ENCODE peak calls at places on chromosomes 1 and 21, in nine cellular contexts. L is H7, V is SK-N-SH, A is PC-9, P is mesenchymal stem cell, T is mammary epithelial cell, X is mucosa of descending colon, G is lower lobe of right lung, J is MG63. C is an unnamed sample.
A peak's percentile ranks its signal among the peaks of the same experiment; 100 is the strongest.

GRCh38 chr1:10833630-10834557 is 37.4 kb upstream of the CASZ1 start:
- DNase-seq in T (peak; percentile 26), P (no peak), A (no peak), V (no peak), J (no peak), L (no peak), G (no peak), X (no peak), C (no peak)

GRCh38 chr1:63087966-63088365 is 234.4 kb upstream of the FOXD3 start:
- DNase-seq in G (no peak), J (peak; percentile 21), A (no peak), T (no peak), X (no peak), L (peak; percentile 39), P (no peak), V (peak; percentile 71), C (no peak)

GRCh38 chr1:84300991-84301758 is at the start of gene SAMD13:
- DNase-seq in T (peak; percentile 53), A (peak; percentile 26), G (peak; percentile 55), V (peak; percentile 51), P (peak; percentile 66), J (peak; percentile 27), L (no peak), X (peak; percentile 36), C (peak; percentile 50)

GRCh38 chr21:14058566-14058965 is 152.2 kb downstream of the LIPI start:
- DNase-seq in A (no peak), G (peak; percentile 38), T (no peak), J (no peak), X (no peak), L (no peak), V (no peak), P (no peak), C (no peak)

GRCh38 chr1:110674337-110675059 is at the start of gene KCNA3:
- DNase-seq in J (peak; percentile 37), G (peak; percentile 80), P (no peak), L (peak; percentile 93), T (no peak), A (no peak), X (peak; percentile 66), V (peak; percentile 89), C (peak; percentile 21)

GRCh38 chr1:93652335-93652949 is 29.2 kb downstream of the BCAR3 start:
- DNase-seq in G (no peak), X (no peak), V (no peak), P (no peak), A (no peak), L (no peak), T (no peak), J (no peak), C (no peak)

GRCh38 chr1:227893696-227894305 is 53.9 kb downstream of the WNT9A start:
- DNase-seq in L (no peak), P (no peak), G (no peak), X (no peak), T (peak; percentile 60), V (no peak), J (no peak), A (peak; percentile 87), C (peak; percentile 38)

GRCh38 chr21:34602061-34602460 is 12.9 kb downstream of the RCAN1 start:
- DNase-seq in G (no peak), T (no peak), P (no peak), V (no peak), L (no peak), J (no peak), X (no peak), A (no peak), C (no peak)

GRCh38 chr1:184113251-184113650 is 61.7 kb downstream of the TSEN15 start:
- DNase-seq in X (no peak), T (no peak), A (no peak), J (no peak), L (no peak), G (no peak), V (no peak), P (peak; percentile 45), C (no peak)

GRCh38 chr1:244964112-244964971 is 100.0 kb upstream of the HNRNPU start:
- DNase-seq in G (no peak), P (peak; percentile 90), V (peak; percentile 56), A (peak; percentile 49), X (peak; percentile 47), J (peak; percentile 71), L (no peak), T (peak; percentile 30), C (no peak)

GRCh38 chr1:78673120-78673519 is 23.5 kb downstream of the IFI44 start:
- DNase-seq in J (no peak), A (no peak), X (no peak), V (no peak), L (no peak), G (no peak), P (no peak), T (no peak), C (no peak)

GRCh38 chr1:23555949-23556640 is 3.2 kb downstream of the ID3 start:
- DNase-seq in G (no peak), V (no peak), J (peak; percentile 67), A (peak; percentile 47), P (peak; percentile 93), T (peak; percentile 89), L (peak; percentile 85), X (peak; percentile 49), C (peak; percentile 37)

GRCh38 chr1:1232801-1233566 is 947 bp downstream of the B3GALT6 start:
- DNase-seq in V (no peak), L (peak; percentile 68), J (no peak), P (no peak), X (no peak), T (no peak), A (no peak), G (peak; percentile 60), C (no peak)

GRCh38 chr1:42117214-42117613 is 36.0 kb upstream of the GUCA2B start:
- DNase-seq in P (no peak), T (no peak), X (no peak), G (no peak), J (no peak), A (no peak), L (no peak), V (no peak), C (no peak)

GRCh38 chr1:40143891-40144575 is 17.2 kb upstream of the RLF start:
- DNase-seq in X (peak; percentile 31), J (peak; percentile 23), G (no peak), A (peak; percentile 67), V (peak; percentile 60), T (peak; percentile 66), L (peak; percentile 67), P (peak; percentile 72), C (no peak)

GRCh38 chr1:2135866-2136265 is 58.7 kb downstream of the FAAP20 start:
- DNase-seq in L (no peak), A (no peak), T (no peak), V (no peak), P (no peak), G (peak; percentile 52), J (no peak), X (peak; percentile 34), C (no peak)

GRCh38 chr1:16006552-16007485 is 2.8 kb downstream of the SRARP start:
- DNase-seq in A (peak; percentile 40), J (no peak), T (peak; percentile 83), G (peak; percentile 15), V (no peak), L (peak; percentile 56), X (peak; percentile 12), P (no peak), C (no peak)

GRCh38 chr1:43274125-43274803 is 4.5 kb downstream of the TMEM125 start:
- DNase-seq in L (no peak), J (peak; percentile 70), P (peak; percentile 20), A (peak; percentile 31), T (peak; percentile 55), X (peak; percentile 46), V (no peak), G (no peak), C (no peak)

DNA sequence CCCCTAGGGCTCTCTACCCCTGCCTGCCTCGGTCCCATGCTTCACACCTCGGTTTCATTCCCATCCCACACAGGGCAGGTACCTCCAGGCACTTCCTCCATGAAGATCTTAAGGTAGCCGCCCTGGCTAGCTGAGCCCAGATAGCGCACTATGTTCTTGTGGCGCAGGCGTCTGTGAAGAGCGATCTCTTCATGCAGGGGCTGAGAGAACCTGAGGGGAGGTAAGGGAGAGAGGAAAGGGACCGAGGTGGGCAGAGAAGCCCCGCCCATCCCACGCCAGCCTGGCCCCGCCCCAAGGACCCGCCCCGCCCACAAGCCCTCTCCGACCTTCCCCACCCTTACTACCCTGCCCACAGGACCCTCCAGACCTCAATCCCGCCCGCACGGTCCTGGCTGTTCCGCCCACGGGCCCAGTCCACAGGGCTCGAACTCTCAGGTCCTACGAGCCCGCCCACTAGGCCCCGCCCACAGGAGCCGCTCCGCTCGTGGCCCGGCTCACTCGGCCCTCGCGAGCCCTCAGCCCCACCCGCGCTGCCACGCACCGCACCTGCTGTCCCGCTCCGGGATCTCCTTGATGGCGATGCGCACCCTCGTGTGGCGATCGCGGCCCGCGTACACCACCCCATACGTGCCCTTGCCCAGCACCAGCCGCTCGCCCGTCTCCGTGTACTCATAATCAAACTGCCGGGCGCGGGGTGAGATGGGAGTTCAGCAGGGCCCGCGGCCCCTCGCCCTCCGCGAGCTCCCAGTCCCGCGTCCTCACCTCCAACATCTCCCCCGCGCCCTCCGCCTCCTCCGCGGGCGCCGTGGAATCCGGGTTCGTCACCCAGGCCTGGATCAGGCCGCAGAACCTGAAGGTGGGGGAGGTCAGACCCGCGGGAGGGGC is 6.4 kb downstream of the MAP3K6 start:
- DNase-seq in J (no peak), G (peak; percentile 77), L (peak; percentile 96), X (peak; percentile 67), V (no peak), P (no peak), T (no peak), A (no peak), C (no peak)
- H3K4me3 ChIP-seq in J (no peak overlapping the region), G (peak overlapping the region; percentile 43), L (peak overlapping the region; percentile 94), X (no peak overlapping the region), V (no peak overlapping the region), P (no peak overlapping the region), T (no peak overlapping the region), A (no peak overlapping the region), C (peak overlapping the region; percentile 41)

DNA sequence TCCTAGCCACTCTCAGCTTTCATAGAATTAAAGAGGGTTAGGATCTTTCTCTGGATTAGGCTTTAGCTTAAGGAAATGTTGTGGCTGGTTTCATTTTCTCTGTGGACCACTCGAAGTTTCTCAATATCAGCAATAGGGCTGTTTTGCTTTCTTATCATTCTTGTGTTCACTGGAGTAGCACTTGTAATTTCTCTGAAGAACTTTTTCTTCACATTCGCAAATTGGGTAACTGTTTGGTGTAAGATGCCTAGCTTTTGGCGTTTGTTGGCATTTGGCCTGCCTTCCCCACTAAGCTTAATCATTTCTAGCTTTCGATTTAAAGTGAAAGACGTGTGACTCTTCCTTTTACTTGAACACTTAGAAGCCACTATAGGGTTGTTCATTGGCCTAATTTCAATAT is 210.8 kb upstream of the PROX1 start:
- DNase-seq in A (no peak), P (no peak), T (no peak), V (no peak), L (no peak), X (no peak), G (no peak), J (no peak), C (no peak)
- H3K36me3 ChIP-seq in A (no peaks in the 10 kb centered on the region), P (no peaks in the 10 kb centered on the region), T (no peaks in the 10 kb centered on the region), V (no peaks in the 10 kb centered on the region), L (no peaks in the 10 kb centered on the region), X (no peaks in the 10 kb centered on the region), G (no peaks in the 10 kb centered on the region), J (no peaks in the 10 kb centered on the region), C (no peaks in the 10 kb centered on the region)

GRCh38 chr1:225603538-225604354 is 49.2 kb downstream of the ENAH start:
- DNase-seq in V (no peak), A (peak; percentile 8), T (peak; percentile 66), X (no peak), J (peak; percentile 36), G (no peak), L (no peak), P (peak; percentile 84), C (no peak)
- H3K4me3 ChIP-seq in V (no peak overlapping the region), A (no peak overlapping the region), T (no peak overlapping the region), X (no peak overlapping the region), J (peak overlapping the region; percentile 7), G (no peak overlapping the region), L (no peak overlapping the region), P (no peak overlapping the region), C (peak overlapping the region; percentile 46)

GRCh38 chr1:186330758-186331157 is 44.3 kb downstream of the TPR start:
- DNase-seq in X (no peak), J (no peak), A (no peak), T (no peak), V (no peak), G (no peak), L (no peak), P (peak; percentile 12), C (no peak)
- H3K36me3 ChIP-seq in X (peaks cover 18% of the 10 kb centered on the region), J (peaks cover 88% of the 10 kb centered on the region), A (peaks cover 61% of the 10 kb centered on the region), T (peaks cover 55% of the 10 kb centered on the region), V (peaks cover 84% of the 10 kb centered on the region), G (peaks cover 96% of the 10 kb centered on the region), L (peaks cover 31% of the 10 kb centered on the region), P (peaks cover 96% of the 10 kb centered on the region), C (peaks cover 96% of the 10 kb centered on the region)

C was measured in psoas muscle.